ENCODE peak calls at places on chromosomes 16 and 17, in five cellular contexts. V is HCEC 1CT, M is ACHN, R is KBM-7, C is anterior cingulate cortex. S is an unnamed sample.

GRCh38 chr16:74984194-74984669 is 691 bp downstream of the WDR59 start:
- DNase-seq in V (no peak), M (peak; percentile 43), R (peak; percentile 34), C (no peak), S (no peak)

GRCh38 chr16:58515871-58516767 is 802 bp downstream of the SETD6 start:
- DNase-seq in V (no peak), M (peak; percentile 35), R (peak; percentile 41), C (no peak), S (no peak)

GRCh38 chr16:14244344-14245010 is 173.4 kb downstream of the MRTFB start:
- DNase-seq in V (no peak), M (no peak), R (no peak), C (no peak), S (no peak)

GRCh38 chr16:81842564-81843242 is 63.6 kb downstream of the PLCG2 start:
- DNase-seq in V (no peak), M (no peak), R (peak; percentile 42), C (no peak), S (no peak)

GRCh38 chr16:82182237-82183003 is 12.4 kb upstream of the MPHOSPH6 start:
- DNase-seq in V (no peak), M (no peak), R (no peak), C (no peak), S (no peak)

GRCh38 chr17:50541402-50541915 is 5.5 kb upstream of the SPATA20 start:
- DNase-seq in V (no peak), M (no peak), R (no peak), C (no peak), S (no peak)

GRCh38 chr17:2709173-2709661 is 2.3 kb downstream of the CLUH start:
- DNase-seq in V (no peak), M (no peak), R (no peak), C (no peak), S (no peak)

GRCh38 chr17:76909971-76910760 is 42.0 kb downstream of the MGAT5B start:
- DNase-seq in V (no peak), M (peak; percentile 44), R (peak; percentile 43), C (peak; percentile 50), S (peak; percentile 17)

GRCh38 chr16:72995151-72995881 is 52.6 kb downstream of the ZFHX3 start:
- DNase-seq in V (no peak), M (peak; percentile 29), R (peak; percentile 69), C (no peak), S (no peak)

GRCh38 chr16:68790130-68790761 is 53.1 kb upstream of the TANGO6 start:
- DNase-seq in V (peak; percentile 10), M (peak; percentile 93), R (no peak), C (no peak), S (no peak)

GRCh38 chr16:86709103-86709502 is 130.8 kb downstream of the FOXL1 start:
- DNase-seq in V (no peak), M (no peak), R (no peak), C (no peak), S (no peak)

GRCh38 chr16:65601781-65602180 is 479.9 kb upstream of the CDH11 start:
- DNase-seq in V (no peak), M (no peak), R (no peak), C (no peak), S (no peak)

GRCh38 chr16:66901626-66902025 is 17.1 kb downstream of the CDH16 start:
- DNase-seq in V (no peak), M (no peak), R (no peak), C (no peak), S (no peak)

GRCh38 chr16:87635541-87636049 is 33.3 kb downstream of the JPH3 start:
- DNase-seq in V (peak; percentile 17), M (peak; percentile 71), R (peak; percentile 73), C (peak; percentile 23), S (peak; percentile 72)

GRCh38 chr16:47970291-47970931 is 185.4 kb downstream of the ABCC12 start:
- DNase-seq in V (no peak), M (peak; percentile 72), R (peak; percentile 45), C (no peak), S (no peak)

GRCh38 chr17:50691550-50692447 is 15.9 kb downstream of the ANKRD40 start:
- DNase-seq in V (no peak), M (no peak), R (no peak), C (no peak), S (no peak)

GRCh38 chr17:30091166-30091670 is 25.4 kb upstream of the NSRP1 start:
- DNase-seq in V (no peak), M (no peak), R (no peak), C (no peak), S (no peak)

GRCh38 chr16:48413291-48413690 is 28.1 kb upstream of the SIAH1 start:
- DNase-seq in V (no peak), M (no peak), R (no peak), C (no peak), S (no peak)

GRCh38 chr17:57215317-57215716 is 41.0 kb upstream of the MSI2 start:
- DNase-seq in V (peak; percentile 74), M (peak; percentile 4), R (no peak), C (no peak), S (no peak)

GRCh38 chr16:11259288-11259621 is 3.3 kb upstream of the SOCS1 start:
- DNase-seq in V (no peak), M (no peak), R (no peak), C (no peak), S (no peak)

GRCh38 chr16:69520800-69521602 is 44.8 kb upstream of the NFAT5 start:
- DNase-seq in V (no peak), M (no peak), R (no peak), C (no peak), S (no peak)

GRCh38 chr16:68644303-68644702 is 807 bp upstream of the CDH3 start:
- DNase-seq in V (no peak), M (no peak), R (no peak), C (no peak), S (no peak)

GRCh38 chr17:65893692-65894279 is 298.1 kb downstream of the CEP112 start:
- DNase-seq in V (no peak), M (no peak), R (no peak), C (no peak), S (no peak)

GRCh38 chr16:50945136-50945535 is 203.2 kb downstream of the CYLD start:
- DNase-seq in V (no peak), M (no peak), R (no peak), C (no peak), S (no peak)

GRCh38 chr16:11151156-11151904 is 104.7 kb downstream of the SOCS1 start:
- DNase-seq in V (no peak), M (no peak), R (no peak), C (no peak), S (no peak)

GRCh38 chr17:55454906-55455474 is 33.4 kb upstream of the MMD start:
- DNase-seq in V (peak; percentile 98), M (peak; percentile 65), R (no peak), C (no peak), S (no peak)

GRCh38 chr17:15947331-15947730 is 2.4 kb downstream of the ADORA2B start:
- DNase-seq in V (peak; percentile 43), M (no peak), R (no peak), C (no peak), S (no peak)

GRCh38 chr17:35726609-35727460 is 4.6 kb upstream of the RASL10B start:
- DNase-seq in V (peak; percentile 85), M (peak; percentile 61), R (no peak), C (no peak), S (no peak)

GRCh38 chr16:88582912-88583575 is 12.8 kb downstream of the ZC3H18 start:
- DNase-seq in V (no peak), M (no peak), R (no peak), C (no peak), S (no peak)

GRCh38 chr16:87740909-87741424 is 24.8 kb downstream of the KLHDC4 start:
- DNase-seq in V (no peak), M (no peak), R (no peak), C (peak; percentile 62), S (no peak)

GRCh38 chr16:23771642-23772041 is 16.8 kb downstream of the CHP2 start:
- DNase-seq in V (no peak), M (no peak), R (no peak), C (no peak), S (no peak)

GRCh38 chr17:32873114-32873513 is 3.8 kb downstream of the MYO1D start:
- DNase-seq in V (no peak), M (no peak), R (no peak), C (no peak), S (no peak)

GRCh38 chr16:27245276-27246231 is 23.0 kb downstream of the NSMCE1 start:
- DNase-seq in V (peak; percentile 92), M (peak; percentile 86), R (no peak), C (no peak), S (no peak)

GRCh38 chr17:19762515-19762961 is 14.4 kb upstream of the ALDH3A1 start:
- DNase-seq in V (no peak), M (peak; percentile 52), R (peak; percentile 69), C (no peak), S (peak; percentile 66)

GRCh38 chr17:63232565-63233310 is 213.4 kb downstream of the CYB561 start:
- DNase-seq in V (no peak), M (no peak), R (no peak), C (no peak), S (no peak)

GRCh38 chr17:21039839-21040575 is 2.8 kb downstream of the USP22 start:
- DNase-seq in V (peak; percentile 73), M (peak; percentile 52), R (peak; percentile 59), C (no peak), S (peak; percentile 15)

GRCh38 chr16:11045846-11046245 is 101.5 kb downstream of the CLEC16A start:
- DNase-seq in V (peak; percentile 30), M (no peak), R (no peak), C (no peak), S (no peak)

GRCh38 chr17:28878158-28878910 is 19.2 kb downstream of the FLOT2 start:
- DNase-seq in V (no peak), M (no peak), R (no peak), C (no peak), S (no peak)